ENCODE peak calls at places on chromosome 7, in six cellular contexts. W, J, A, Z, O and G are unnamed samples.

GRCh38 chr7:112207106-112207592 is 654 bp downstream of the ZNF277 start:
- DNase-seq in W (no peak), J (no peak), A (no peak), Z (no peak), O (no peak), G (no peak)

GRCh38 chr7:85682819-85683218 is 496.0 kb upstream of the SEMA3D start:
- DNase-seq in W (no peak), J (no peak), A (no peak), Z (no peak), O (no peak), G (peak)

GRCh38 chr7:92831716-92832622 is 4.4 kb downstream of the CDK6 start:
- DNase-seq in W (no peak), J (peak), A (no peak), Z (no peak), O (no peak), G (peak)

GRCh38 chr7:80934286-80934685 is 15.4 kb upstream of the SEMA3C start:
- DNase-seq in W (no peak), J (no peak), A (no peak), Z (no peak), O (no peak), G (no peak)

GRCh38 chr7:144668503-144668902 is 167.3 kb downstream of the TPK1 start:
- DNase-seq in W (no peak), J (no peak), A (no peak), Z (no peak), O (no peak), G (no peak)

GRCh38 chr7:83427929-83428328 is 221.0 kb downstream of the SEMA3E start:
- DNase-seq in W (no peak), J (no peak), A (no peak), Z (no peak), O (no peak), G (no peak)

GRCh38 chr7:81926154-81926553 is 156.3 kb upstream of the HGF start:
- DNase-seq in W (no peak), J (no peak), A (no peak), Z (no peak), O (no peak), G (peak)

GRCh38 chr7:150406311-150406564 is 27.1 kb downstream of the ZNF775 start:
- DNase-seq in W (no peak), J (no peak), A (no peak), Z (no peak), O (no peak), G (no peak)

GRCh38 chr7:149196151-149196704 is 882 bp downstream of the ZNF282 start:
- DNase-seq in W (no peak), J (no peak), A (no peak), Z (no peak), O (no peak), G (no peak)

GRCh38 chr7:84247591-84247990 is 53.0 kb upstream of the SEMA3A start:
- DNase-seq in W (no peak), J (peak), A (no peak), Z (no peak), O (no peak), G (peak)

GRCh38 chr7:4835398-4836205 is 26.2 kb downstream of the PAPOLB start:
- DNase-seq in W (no peak), J (no peak), A (peak), Z (no peak), O (peak), G (no peak)

GRCh38 chr7:149635561-149636329 is 137.6 kb downstream of the ZNF467 start:
- DNase-seq in W (no peak), J (no peak), A (no peak), Z (no peak), O (no peak), G (no peak)

GRCh38 chr7:69751026-69751425 is 152.8 kb downstream of the AUTS2 start:
- DNase-seq in W (no peak), J (no peak), A (no peak), Z (no peak), O (no peak), G (no peak)

GRCh38 chr7:29609162-29610030 is 45.8 kb downstream of the PRR15 start:
- DNase-seq in W (no peak), J (no peak), A (no peak), Z (no peak), O (peak), G (no peak)

GRCh38 chr7:107262857-107263256 is 94.1 kb downstream of the HBP1 start:
- DNase-seq in W (no peak), J (no peak), A (no peak), Z (no peak), O (no peak), G (no peak)

GRCh38 chr7:118289476-118289875 is 65.0 kb downstream of the ANKRD7 start:
- DNase-seq in W (no peak), J (no peak), A (no peak), Z (no peak), O (no peak), G (no peak)

GRCh38 chr7:12322287-12322902 is 81.3 kb downstream of the VWDE start:
- DNase-seq in W (no peak), J (peak), A (no peak), Z (no peak), O (no peak), G (no peak)

GRCh38 chr7:92723205-92723604 is 113.2 kb downstream of the CDK6 start:
- DNase-seq in W (no peak), J (no peak), A (no peak), Z (no peak), O (no peak), G (no peak)

GRCh38 chr7:107847168-107847835 is 43.7 kb upstream of the DLD start:
- DNase-seq in W (no peak), J (no peak), A (no peak), Z (no peak), O (no peak), G (no peak)

GRCh38 chr7:99141756-99142726 is 1.9 kb downstream of the SMURF1 start:
- DNase-seq in W (peak), J (peak), A (peak), Z (peak), O (peak), G (no peak)

GRCh38 chr7:33639552-33640197 is 265.7 kb upstream of the BMPER start:
- DNase-seq in W (no peak), J (no peak), A (no peak), Z (no peak), O (no peak), G (peak)

GRCh38 chr7:120363414-120363813 is 90.4 kb downstream of the KCND2 start:
- DNase-seq in W (no peak), J (no peak), A (no peak), Z (no peak), O (no peak), G (no peak)

GRCh38 chr7:20359397-20359963 is 28.8 kb downstream of the ITGB8 start:
- DNase-seq in W (no peak), J (no peak), A (no peak), Z (no peak), O (no peak), G (no peak)

GRCh38 chr7:100016209-100016901 is 959 bp downstream of the ZKSCAN1 start:
- DNase-seq in W (no peak), J (peak), A (no peak), Z (no peak), O (no peak), G (no peak)

GRCh38 chr7:14457567-14458453 is 444.7 kb downstream of the DGKB start:
- DNase-seq in W (peak), J (peak), A (peak), Z (peak), O (peak), G (peak)

GRCh38 chr7:100975391-100975821 is 6.0 kb downstream of the MUC12 start:
- DNase-seq in W (no peak), J (no peak), A (no peak), Z (no peak), O (no peak), G (no peak)

GRCh38 chr7:57071-57470 is 135.3 kb upstream of the FAM20C start:
- DNase-seq in W (no peak), J (no peak), A (peak), Z (no peak), O (no peak), G (no peak)

GRCh38 chr7:55348502-55348901 is 16.6 kb upstream of the LANCL2 start:
- DNase-seq in W (no peak), J (peak), A (no peak), Z (no peak), O (no peak), G (no peak)

GRCh38 chr7:53350241-53350640 is 314.8 kb downstream of the POM121L12 start:
- DNase-seq in W (no peak), J (no peak), A (no peak), Z (no peak), O (peak), G (no peak)

GRCh38 chr7:35596061-35596460 is 98.9 kb downstream of the HERPUD2 start:
- DNase-seq in W (no peak), J (peak), A (no peak), Z (no peak), O (no peak), G (peak)

GRCh38 chr7:130152270-130153141 is 52.7 kb downstream of the TMEM209 start:
- DNase-seq in W (no peak), J (no peak), A (no peak), Z (no peak), O (no peak), G (peak)

GRCh38 chr7:144379791-144380384 is 23.6 kb downstream of the NOBOX start:
- DNase-seq in W (no peak), J (no peak), A (no peak), Z (no peak), O (no peak), G (no peak)

GRCh38 chr7:26856481-26856880 is 7.9 kb downstream of the SKAP2 start:
- DNase-seq in W (no peak), J (no peak), A (no peak), Z (no peak), O (no peak), G (no peak)
- H3K4me3 ChIP-seq in W (no peak), J (no peak), A (peak), Z (no peak), O (no peak), G (no peak)

DNA sequence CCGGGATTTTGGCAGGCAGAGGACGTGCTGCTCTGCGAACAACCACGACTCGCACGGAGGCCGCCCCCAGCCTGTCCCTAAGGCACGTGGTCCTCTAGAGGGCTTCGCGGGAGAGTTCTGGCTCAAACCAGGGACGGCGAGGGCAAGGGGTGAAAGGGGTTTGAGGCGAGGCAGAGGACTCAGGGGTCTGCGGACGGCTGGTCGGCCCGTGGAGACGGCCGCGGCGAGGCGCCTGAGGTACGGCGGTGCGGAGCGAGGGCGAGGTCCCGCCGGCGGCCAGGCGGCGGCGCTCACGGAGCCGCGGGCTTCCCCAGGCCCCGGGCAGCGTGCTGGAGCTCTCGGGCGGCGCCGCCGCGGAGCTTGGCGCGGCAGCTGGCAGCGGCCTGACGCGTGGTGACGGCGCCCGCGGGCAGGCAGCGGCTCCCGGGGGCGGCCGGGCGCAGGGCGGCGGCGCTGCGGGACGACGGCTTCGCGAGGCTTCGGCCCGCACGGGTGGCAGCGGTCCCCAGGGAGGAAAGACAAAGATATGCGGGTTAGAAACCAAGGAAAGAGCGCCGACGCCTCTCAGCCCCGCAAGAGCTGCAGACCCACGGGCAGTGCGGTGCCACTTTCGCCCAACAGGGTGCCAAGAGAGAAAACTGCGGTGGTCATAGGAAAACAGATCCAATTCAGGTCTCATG is 44.8 kb downstream of the ZNF800 start:
- DNase-seq in W (peak), J (peak), A (peak), Z (peak), O (peak), G (peak)
- H3K4me3 ChIP-seq in W (peak), J (peak), A (peak), Z (peak), O (no peak), G (peak)

GRCh38 chr7:44335184-44335583 is 9.8 kb upstream of the CAMK2B start:
- DNase-seq in W (no peak), J (no peak), A (no peak), Z (no peak), O (no peak), G (no peak)
- H3K4me3 ChIP-seq in W (no peak), J (no peak), A (no peak), Z (no peak), O (no peak), G (no peak)

GRCh38 chr7:1534330-1535099 is 4.0 kb downstream of the MAFK start:
- DNase-seq in W (peak), J (no peak), A (no peak), Z (no peak), O (no peak), G (no peak)
- H3K4me3 ChIP-seq in W (no peak), J (peak), A (no peak), Z (peak), O (no peak), G (no peak)

GRCh38 chr7:158991824-158992621 is 135.7 kb downstream of the DYNC2I1 start:
- DNase-seq in W (no peak), J (no peak), A (peak), Z (no peak), O (no peak), G (no peak)

GRCh38 chr7:158988302-158988862 is 132.0 kb downstream of the DYNC2I1 start:
- DNase-seq in W (no peak), J (no peak), A (no peak), Z (no peak), O (no peak), G (no peak)

GRCh38 chr7:158989006-158989405 is 132.6 kb downstream of the DYNC2I1 start:
- DNase-seq in W (no peak), J (no peak), A (no peak), Z (no peak), O (no peak), G (no peak)

GRCh38 chr7:158985583-158985982 is 129.2 kb downstream of the DYNC2I1 start:
- DNase-seq in W (no peak), J (no peak), A (no peak), Z (no peak), O (no peak), G (no peak)

GRCh38 chr7:158987691-158988090 is 131.3 kb downstream of the DYNC2I1 start:
- DNase-seq in W (no peak), J (no peak), A (no peak), Z (no peak), O (no peak), G (no peak)
- H3K4me3 ChIP-seq in W (no peak), J (no peak), A (no peak), Z (no peak), O (no peak), G (no peak)